ENCODE peak calls at places on chromosomes 13 and 19, in six cellular contexts. U is activated CD4-positive, alpha-beta T cell treated with anti-CD3 and anti-CD28 coated beads, Interleukin-2, amount 50 U/mL, for 24 hours; R is SJSA1; L is stimulated activated naive B cell treated with anti-CD40 and anti-IgM and Interleukin-4, amounts not matched to agents 10 μg/mL and 1 μg/mL and 100 μg/mL, for 72 hours; V is stomach; N is choroid plexus epithelial cell. Y is an unnamed sample.

GRCh38 chr19:6509118-6509971 is 7.2 kb upstream of the TUBB4A start:
- DNase-seq in U (no peak), V (peak; percentile 63), L (no peak), N (no peak), R (no peak), Y (no peak)

GRCh38 chr13:40756042-40756441 is 14.9 kb downstream of the MRPS31 start:
- DNase-seq in R (no peak), N (no peak), V (no peak), L (no peak), U (no peak), Y (peak; percentile 7)

GRCh38 chr19:20863176-20863575 is 59.9 kb upstream of the ZNF85 start:
- DNase-seq in U (no peak), L (no peak), V (no peak), N (no peak), R (no peak), Y (no peak)

GRCh38 chr19:56119585-56119978 is 1.5 kb downstream of the ZNF787 start:
- DNase-seq in U (no peak), R (no peak), L (no peak), N (peak; percentile 49), V (peak; percentile 61), Y (no peak)

GRCh38 chr19:289651-290538 is 1.3 kb downstream of the PLPP2 start:
- DNase-seq in N (peak; percentile 67), U (no peak), L (no peak), R (peak; percentile 21), V (peak; percentile 87), Y (peak; percentile 42)

GRCh38 chr13:20428666-20429644 is 96.7 kb downstream of the CRYL1 start:
- DNase-seq in R (no peak), V (no peak), N (no peak), L (no peak), U (no peak), Y (no peak)

GRCh38 chr19:51501594-51502263 is at the start of gene SIGLEC12:
- DNase-seq in L (peak; percentile 12), V (no peak), N (no peak), R (no peak), U (no peak), Y (no peak)

GRCh38 chr13:99916366-99917103 is 55.0 kb downstream of the ZIC5 start:
- DNase-seq in N (peak; percentile 92), R (peak; percentile 90), L (no peak), U (no peak), V (no peak), Y (peak; percentile 74)

GRCh38 chr19:55336101-55336500 is 3.6 kb upstream of the KMT5C start:
- DNase-seq in R (peak; percentile 46), U (no peak), V (no peak), N (no peak), L (no peak), Y (no peak)

GRCh38 chr13:67416047-67416925 is 186.2 kb upstream of the PCDH9 start:
- DNase-seq in U (no peak), R (no peak), V (peak; percentile 29), L (no peak), N (peak; percentile 80), Y (no peak)

GRCh38 chr13:76830805-76831204 is 55.4 kb downstream of the KCTD12 start:
- DNase-seq in R (no peak), U (no peak), N (no peak), L (no peak), V (no peak), Y (no peak)

GRCh38 chr19:29119582-29119981 is 93.4 kb downstream of the UQCRFS1 start:
- DNase-seq in L (no peak), R (no peak), U (no peak), V (no peak), N (no peak), Y (no peak)

GRCh38 chr19:29324717-29325116 is 111.8 kb upstream of the UQCRFS1 start:
- DNase-seq in N (no peak), U (no peak), R (no peak), L (no peak), V (no peak), Y (no peak)

GRCh38 chr19:8577247-8577646 is at the start of gene MYO1F:
- DNase-seq in R (no peak), V (peak; percentile 41), N (no peak), L (no peak), U (no peak), Y (no peak)

GRCh38 chr19:52307275-52307674 is 10.3 kb downstream of the ZNF480 start:
- DNase-seq in L (no peak), N (peak; percentile 36), V (no peak), U (no peak), R (peak; percentile 12), Y (no peak)

GRCh38 chr19:14383898-14384669 is 2.8 kb downstream of the ADGRE5 start:
- DNase-seq in N (peak; percentile 42), R (peak; percentile 62), V (no peak), L (peak; percentile 77), U (no peak), Y (no peak)

GRCh38 chr19:35395762-35396199 is 24.9 kb downstream of the GPR42 start:
- DNase-seq in V (peak; percentile 43), N (peak; percentile 7), L (no peak), U (no peak), R (no peak), Y (no peak)

GRCh38 chr19:35120492-35120891 is 4.9 kb downstream of the FXYD3 start:
- DNase-seq in V (no peak), N (peak; percentile 58), R (no peak), U (no peak), L (peak; percentile 45), Y (no peak)

GRCh38 chr13:21973437-21974125 is 302.7 kb downstream of the FGF9 start:
- DNase-seq in V (no peak), N (no peak), L (no peak), R (no peak), U (no peak), Y (no peak)

GRCh38 chr13:64429691-64430090 is 2800.4 kb downstream of the PCDH9 start:
- DNase-seq in V (no peak), L (no peak), U (no peak), R (no peak), N (no peak), Y (no peak)

GRCh38 chr19:49165865-49166301 is 8.3 kb downstream of the TRPM4 start:
- DNase-seq in V (no peak), L (no peak), R (no peak), N (no peak), U (no peak), Y (no peak)

GRCh38 chr13:51867062-51867461 is 5.3 kb downstream of the CCDC70 start:
- DNase-seq in R (no peak), U (no peak), L (no peak), V (no peak), N (no peak), Y (no peak)

GRCh38 chr19:16180611-16181010 is 4.6 kb upstream of the FAM32A start:
- DNase-seq in U (no peak), L (no peak), R (peak; percentile 71), V (no peak), N (peak; percentile 72), Y (no peak)

GRCh38 chr19:36916991-36917390 is 859 bp downstream of the ZNF568 start:
- DNase-seq in V (no peak), R (no peak), N (peak; percentile 55), L (no peak), U (no peak), Y (no peak)

GRCh38 chr19:18419195-18419698 is at the start of gene SSBP4:
- DNase-seq in R (peak; percentile 84), U (no peak), V (peak; percentile 76), N (peak; percentile 82), L (peak; percentile 58), Y (peak; percentile 89)

GRCh38 chr19:49103331-49104085 is 10.7 kb upstream of the LIN7B start:
- DNase-seq in R (no peak), L (no peak), U (no peak), N (no peak), V (no peak), Y (no peak)

GRCh38 chr19:3830841-3831589 is 37.8 kb downstream of the ZFR2 start:
- DNase-seq in U (no peak), R (no peak), N (no peak), L (no peak), V (no peak), Y (no peak)